ENCODE peak calls at places on chromosomes 1 and 21, in four cellular contexts. L, O, J and C are unnamed samples.

GRCh38 chr1:36366091-36366661 is 19.5 kb downstream of the STK40 start:
- DNase-seq in L (peak), J (peak), O (no peak), C (no peak)

GRCh38 chr1:34312359-34312758 is 135.7 kb downstream of the C1orf94 start:
- DNase-seq in O (no peak), L (no peak), J (no peak), C (no peak)

GRCh38 chr1:51063121-51063520 is 38.9 kb upstream of the C1orf185 start:
- DNase-seq in L (no peak), J (no peak), O (no peak), C (no peak)

GRCh38 chr21:43741425-43742096 is 22.6 kb downstream of the PDXK start:
- DNase-seq in L (no peak), J (peak), O (no peak), C (no peak)

GRCh38 chr21:29313662-29314408 is 15.1 kb downstream of the BACH1 start:
- DNase-seq in O (no peak), J (no peak), L (no peak), C (no peak)

GRCh38 chr1:240341365-240342250 is 249.9 kb downstream of the FMN2 start:
- DNase-seq in O (no peak), L (no peak), J (no peak), C (no peak)

GRCh38 chr1:11653101-11653601 is 1.1 kb downstream of the FBXO2 start:
- DNase-seq in L (peak), O (no peak), J (peak), C (no peak)

GRCh38 chr1:204476563-204476962 is 18.0 kb downstream of the PIK3C2B start:
- DNase-seq in L (no peak), O (no peak), J (no peak), C (no peak)

DNA sequence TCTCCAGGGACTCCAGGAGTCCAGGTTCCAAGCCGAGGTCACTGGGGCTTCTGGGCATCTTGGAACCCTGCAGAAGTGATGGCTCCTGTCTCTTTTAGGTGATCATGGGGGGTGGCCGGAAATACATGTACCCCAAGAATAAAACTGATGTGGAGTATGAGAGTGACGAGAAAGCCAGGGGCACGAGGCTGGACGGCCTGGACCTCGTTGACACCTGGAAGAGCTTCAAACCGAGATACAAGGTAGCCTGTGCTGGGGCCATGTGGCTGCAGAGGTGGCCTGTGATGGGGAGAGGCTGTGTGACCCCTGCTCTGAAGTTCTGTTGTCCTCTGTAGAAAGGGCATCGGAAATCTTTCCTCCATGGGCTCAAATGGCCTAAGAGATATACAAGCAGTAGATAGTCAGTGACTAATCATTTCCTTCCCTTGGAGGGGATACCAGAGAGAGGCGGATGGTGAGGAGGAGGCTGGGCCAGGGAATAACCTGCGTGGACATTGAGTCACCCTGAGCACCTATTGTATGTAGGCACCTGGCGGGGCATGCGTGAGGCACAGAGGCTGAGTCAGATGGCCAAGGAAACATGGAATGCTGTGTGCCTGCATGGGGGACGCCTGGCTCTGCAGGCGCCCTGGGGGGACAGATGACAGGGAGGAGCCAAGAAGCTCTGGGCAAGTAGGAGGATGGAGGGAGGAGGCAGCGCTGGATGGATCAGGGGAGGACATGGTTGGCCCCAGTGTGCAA is 59.0 kb downstream of the ALPL start:
- DNase-seq in O (no peak), L (no peak), J (no peak), C (no peak)
- H3K27ac ChIP-seq in O (no peak), L (no peak), J (no peak), C (no peak)

DNA sequence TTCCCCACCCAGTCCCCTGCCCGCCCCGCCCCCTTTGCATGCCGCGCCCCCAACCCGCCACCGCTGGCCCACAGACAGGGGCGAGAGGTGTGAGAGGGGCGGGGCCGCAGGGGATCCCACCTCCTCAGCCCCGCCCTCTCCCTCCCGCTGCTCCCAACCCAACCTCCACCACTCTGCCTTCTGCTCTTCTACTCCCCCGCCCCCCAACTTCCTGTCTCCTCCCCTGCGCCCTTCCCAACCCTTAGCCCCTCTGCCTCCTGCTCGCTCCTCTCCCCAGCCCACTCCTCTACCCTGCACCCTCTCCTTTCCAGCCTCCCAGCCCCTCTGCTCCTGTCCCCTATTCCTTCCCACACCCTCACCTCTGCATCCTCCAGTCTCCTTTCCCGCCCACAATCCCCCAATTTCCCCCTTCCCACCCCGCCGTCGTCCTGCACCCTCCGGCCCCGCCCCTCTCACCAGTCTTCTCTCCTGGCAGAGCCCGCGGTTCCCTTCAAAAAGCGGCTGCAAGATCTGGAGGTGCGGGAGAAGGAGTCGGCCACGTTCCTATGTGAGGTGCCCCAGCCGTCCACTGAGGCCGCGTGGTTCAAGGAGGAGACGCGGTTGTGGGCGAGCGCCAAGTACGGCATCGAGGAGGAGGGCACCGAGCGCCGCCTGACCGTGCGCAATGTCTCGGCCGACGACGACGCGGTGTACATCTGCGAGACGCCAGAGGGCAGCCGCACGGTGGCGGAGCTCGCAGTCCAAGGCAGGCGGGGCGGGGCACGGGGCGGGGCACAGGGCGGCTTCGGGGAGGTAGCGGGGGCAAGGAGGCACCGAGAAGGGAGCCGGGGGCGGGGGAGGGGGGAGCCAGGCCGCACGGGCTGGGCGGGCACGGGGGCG is 5.4 kb downstream of the OBSCN start:
- DNase-seq in O (peak), J (peak), L (peak), C (peak)
- TF ChIP-seq POLR2AphosphoS5 in O (peak), J (peak), L (peak), C (peak)

DNA sequence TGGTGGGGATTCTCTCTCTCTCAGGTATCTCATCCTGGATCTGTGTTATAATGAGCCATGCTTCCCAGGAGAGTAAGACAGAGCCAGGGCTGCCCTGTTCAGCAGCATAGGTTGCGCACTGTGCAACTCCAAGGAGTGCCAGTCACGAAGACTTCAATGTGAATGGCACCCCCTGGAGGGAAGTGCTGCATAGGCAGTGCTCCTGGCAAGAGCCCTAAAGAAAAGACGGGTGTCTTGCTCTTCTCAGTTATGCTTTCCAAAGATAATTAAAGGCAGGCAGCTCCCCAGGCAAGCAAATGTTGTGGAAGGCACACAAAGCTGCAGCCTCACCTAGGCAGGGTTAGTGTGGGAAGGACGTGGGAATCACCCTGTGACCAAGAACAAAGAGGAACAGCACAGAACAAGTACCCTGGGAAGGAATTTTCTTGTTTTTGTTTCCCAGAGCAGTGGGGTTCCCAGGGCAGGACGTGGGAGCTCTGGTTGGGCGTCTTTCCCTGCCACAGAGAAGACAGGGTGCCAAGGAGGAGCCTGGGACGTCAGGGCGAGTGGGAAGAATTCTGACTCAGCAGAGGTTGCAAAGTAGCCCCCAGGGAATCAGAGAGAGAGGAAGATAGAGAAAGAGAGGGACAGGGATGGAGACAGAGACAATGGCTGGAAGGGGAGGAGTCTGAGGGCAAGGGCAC is 120.9 kb downstream of the KCNN3 start:
- DNase-seq in J (peak), L (no peak), O (no peak), C (no peak)
- TF ChIP-seq CTCF in J (peak), L (peak), O (peak), C (no peak)

DNA sequence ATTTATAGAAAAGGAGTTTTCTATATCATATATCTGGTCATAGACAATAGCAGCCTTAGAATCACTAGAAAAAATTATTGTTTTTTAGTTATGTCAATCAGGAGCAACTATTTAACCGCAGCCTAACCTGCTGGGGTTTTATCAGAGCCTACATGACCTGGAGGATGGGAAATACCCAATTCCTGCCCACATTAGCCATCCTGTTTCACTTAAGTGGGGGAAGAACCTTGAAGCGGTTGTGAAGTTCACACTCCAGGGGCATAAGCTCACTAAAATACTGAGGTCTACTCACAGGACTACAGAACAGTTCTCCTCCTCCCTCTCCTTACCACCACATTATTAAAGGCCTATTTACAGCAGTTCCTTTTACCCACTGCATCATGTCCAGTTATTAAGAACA is 16.5 kb downstream of the FRRS1 start:
- DNase-seq in L (no peak), J (no peak), O (no peak), C (no peak)
- H3K27ac ChIP-seq in L (no peak), J (no peak), O (no peak), C (no peak)

DNA sequence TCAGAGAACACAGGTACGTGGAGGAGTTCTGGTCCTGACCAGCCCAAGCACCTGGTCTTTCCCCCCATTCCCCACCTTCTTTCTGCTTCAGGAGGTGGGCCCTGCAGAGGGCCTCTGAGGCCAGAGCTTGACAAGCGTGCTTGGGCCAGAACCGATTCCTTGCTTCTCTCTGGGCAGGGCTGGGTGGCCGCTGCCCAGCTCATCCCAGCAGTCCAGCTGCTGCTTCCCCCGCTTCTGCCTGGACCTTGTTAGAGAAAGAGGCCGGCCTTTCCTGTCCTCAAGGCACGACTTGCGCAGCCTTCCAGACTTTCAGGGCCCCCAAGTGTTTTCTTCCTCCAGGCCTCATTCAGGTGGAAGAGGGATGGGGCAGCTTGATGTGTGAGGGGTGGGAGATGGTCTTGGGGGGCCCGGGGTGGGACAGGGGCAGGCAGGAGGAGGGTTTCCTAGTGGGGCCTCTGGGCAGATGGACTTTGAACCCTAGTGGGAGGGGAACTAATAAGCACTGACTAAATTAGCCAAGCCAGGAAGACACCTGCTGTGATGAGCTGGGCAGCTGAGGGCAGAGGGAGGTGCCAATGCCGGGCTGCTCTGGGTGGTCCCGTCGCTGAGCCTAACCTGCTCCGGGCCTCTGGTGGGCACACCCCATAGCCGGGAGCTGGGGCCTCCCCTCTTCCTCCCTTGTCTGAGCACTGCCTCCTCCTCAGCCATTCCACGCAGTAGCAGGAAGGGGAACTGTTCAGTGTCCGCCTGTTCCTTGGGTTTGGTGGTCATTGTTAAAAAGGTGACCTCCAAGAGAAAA is 36.5 kb downstream of the ARHGEF10L start:
- DNase-seq in O (no peak), J (no peak), L (no peak), C (no peak)
- TF ChIP-seq POLR2AphosphoS5 in O (no peak), J (no peak), L (no peak), C (no peak)

GRCh38 chr1:202007279-202007678 is 3.1 kb upstream of the ELF3 start:
- DNase-seq in O (no peak), L (peak), J (no peak), C (no peak)

GRCh38 chr1:202007703-202008489 is 2.5 kb upstream of the ELF3 start:
- DNase-seq in L (peak), J (peak), O (peak), C (peak)

GRCh38 chr1:202010042-202011015 is at the start of gene ELF3:
- DNase-seq in O (peak), L (peak), J (peak), C (peak)

GRCh38 chr1:202011994-202012393 is 1.6 kb downstream of the ELF3 start:
- DNase-seq in L (peak), J (no peak), O (no peak), C (no peak)

DNA sequence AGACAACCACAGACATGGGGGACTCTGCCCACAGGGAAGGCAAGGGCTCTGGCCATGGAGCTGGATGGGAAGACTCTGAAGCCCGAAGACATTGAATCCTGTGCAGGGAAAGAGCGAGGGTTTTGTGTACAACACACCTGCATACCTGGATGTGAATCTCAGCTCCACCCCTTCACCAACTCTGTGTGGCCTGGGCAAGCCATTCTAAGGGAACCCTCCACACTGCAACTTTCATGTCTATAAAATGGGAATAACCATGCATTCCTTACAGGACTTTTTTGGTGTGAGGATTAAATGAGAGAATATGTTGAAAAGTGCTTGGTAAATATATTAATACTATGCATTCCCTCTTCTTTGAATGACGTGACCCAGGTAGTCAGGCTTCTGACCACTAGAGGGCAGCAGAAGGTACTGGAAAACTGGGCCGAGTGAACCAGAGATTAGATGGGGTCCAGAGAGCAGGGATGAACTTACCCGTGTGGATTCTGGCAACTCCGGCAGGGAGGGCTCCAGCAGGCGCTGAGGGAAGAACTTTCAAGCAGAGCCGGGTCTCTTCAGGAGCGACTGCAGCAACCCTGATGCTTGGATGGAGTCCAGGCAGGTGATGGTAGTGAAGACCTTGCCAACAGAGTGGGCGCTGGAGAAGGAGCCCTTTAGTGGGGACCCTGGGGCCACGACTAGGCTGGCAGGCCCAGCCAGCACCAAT is 908 bp upstream of the ELF3 start:
- DNase-seq in O (peak), L (peak), J (peak), C (peak)
- TF ChIP-seq CTCF in O (peak), L (peak), J (peak), C (peak)

DNA sequence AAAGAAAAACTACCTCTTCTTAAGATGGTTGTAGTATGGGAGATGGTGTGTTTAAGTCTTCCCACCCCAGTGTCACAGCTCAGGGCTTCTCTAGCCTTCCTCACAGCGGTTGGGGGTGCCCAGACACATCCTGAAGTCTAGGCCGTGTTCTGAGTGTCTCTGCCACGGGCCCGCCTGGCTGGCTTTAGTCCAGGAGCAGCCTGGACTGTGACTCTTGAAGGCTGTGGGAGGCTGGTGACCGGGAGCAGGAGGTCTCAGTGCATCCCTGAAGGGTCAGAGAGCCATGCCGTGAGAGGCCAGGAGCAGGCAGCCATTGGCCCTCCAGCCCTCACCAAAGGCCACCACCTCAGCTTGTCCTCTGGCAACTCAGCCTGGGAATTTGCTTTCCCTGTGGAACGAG is 4.5 kb downstream of the EPHX1 start:
- DNase-seq in O (no peak), J (no peak), L (no peak), C (no peak)
- H3K27ac ChIP-seq in O (no peak), J (no peak), L (peak), C (peak)